ENCODE peak calls at places on chromosomes 12 and 14, in six cellular contexts. One of them, this sample, is unnamed.

GRCh38 chr12:20950248-20950647 is 139.7 kb downstream of the SLCO1B3 start:
- DNase-seq in PC-9: no peak
- DNase-seq in heart left ventricle: no peak
- DNase-seq in A549: peak; percentile 33
- DNase-seq in heart right ventricle: no peak
- DNase-seq in tibial artery: no peak
- DNase-seq in this sample: no peak

GRCh38 chr12:119740835-119741234 is 72.9 kb downstream of the PRKAB1 start:
- DNase-seq in PC-9: no peak
- DNase-seq in heart left ventricle: no peak
- DNase-seq in A549: no peak
- DNase-seq in heart right ventricle: no peak
- DNase-seq in tibial artery: no peak
- DNase-seq in this sample: no peak

GRCh38 chr14:75046899-75047298 is 4.4 kb downstream of the MLH3 start:
- DNase-seq in PC-9: no peak
- DNase-seq in heart left ventricle: no peak
- DNase-seq in A549: no peak
- DNase-seq in heart right ventricle: no peak
- DNase-seq in tibial artery: no peak
- DNase-seq in this sample: no peak

GRCh38 chr12:46373303-46374182 is 970 bp upstream of the SLC38A2 start:
- DNase-seq in PC-9: no peak
- DNase-seq in heart left ventricle: peak; percentile 80
- DNase-seq in A549: no peak
- DNase-seq in heart right ventricle: peak; percentile 42
- DNase-seq in tibial artery: peak; percentile 82
- DNase-seq in this sample: no peak

GRCh38 chr14:73997108-73997943 is 21.8 kb downstream of the ENTPD5 start:
- DNase-seq in PC-9: no peak
- DNase-seq in heart left ventricle: no peak
- DNase-seq in A549: no peak
- DNase-seq in heart right ventricle: no peak
- DNase-seq in tibial artery: no peak
- DNase-seq in this sample: no peak

GRCh38 chr14:57865450-57866198 is at the start of gene SLC35F4:
- DNase-seq in PC-9: no peak
- DNase-seq in heart left ventricle: peak; percentile 55
- DNase-seq in A549: no peak
- DNase-seq in heart right ventricle: no peak
- DNase-seq in tibial artery: peak; percentile 64
- DNase-seq in this sample: no peak

GRCh38 chr12:91099373-91099772 is 11.9 kb downstream of the LUM start:
- DNase-seq in PC-9: peak; percentile 63
- DNase-seq in heart left ventricle: no peak
- DNase-seq in A549: no peak
- DNase-seq in heart right ventricle: no peak
- DNase-seq in tibial artery: no peak
- DNase-seq in this sample: no peak

GRCh38 chr12:108495054-108495453 is 20.0 kb upstream of the FICD start:
- DNase-seq in PC-9: no peak
- DNase-seq in heart left ventricle: no peak
- DNase-seq in A549: peak; percentile 59
- DNase-seq in heart right ventricle: no peak
- DNase-seq in tibial artery: no peak
- DNase-seq in this sample: no peak

GRCh38 chr12:107196681-107197080 is 103.3 kb upstream of the CRY1 start:
- DNase-seq in PC-9: no peak
- DNase-seq in heart left ventricle: no peak
- DNase-seq in A549: no peak
- DNase-seq in heart right ventricle: no peak
- DNase-seq in tibial artery: no peak
- DNase-seq in this sample: peak; percentile 33

GRCh38 chr12:12926571-12927071 is 25.3 kb downstream of the GPRC5D start:
- DNase-seq in PC-9: no peak
- DNase-seq in heart left ventricle: no peak
- DNase-seq in A549: peak; percentile 64
- DNase-seq in heart right ventricle: no peak
- DNase-seq in tibial artery: no peak
- DNase-seq in this sample: no peak

GRCh38 chr12:114676142-114676741 is 7.7 kb downstream of the TBX3 start:
- DNase-seq in PC-9: no peak
- DNase-seq in heart left ventricle: no peak
- DNase-seq in A549: no peak
- DNase-seq in heart right ventricle: no peak
- DNase-seq in tibial artery: no peak
- DNase-seq in this sample: no peak

GRCh38 chr14:100320157-100320856 is 2.8 kb upstream of the SLC25A47 start:
- DNase-seq in PC-9: no peak
- DNase-seq in heart left ventricle: no peak
- DNase-seq in A549: no peak
- DNase-seq in heart right ventricle: no peak
- DNase-seq in tibial artery: no peak
- DNase-seq in this sample: no peak

GRCh38 chr12:3257411-3257810 is 180.2 kb downstream of the TSPAN9 start:
- DNase-seq in PC-9: peak; percentile 39
- DNase-seq in heart left ventricle: no peak
- DNase-seq in A549: no peak
- DNase-seq in heart right ventricle: no peak
- DNase-seq in tibial artery: no peak
- DNase-seq in this sample: no peak

GRCh38 chr12:42958271-42958674 is 368.7 kb upstream of the PRICKLE1 start:
- DNase-seq in PC-9: no peak
- DNase-seq in heart left ventricle: no peak
- DNase-seq in A549: no peak
- DNase-seq in heart right ventricle: peak; percentile 13
- DNase-seq in tibial artery: no peak
- DNase-seq in this sample: no peak

GRCh38 chr14:105478624-105479305 is 4.1 kb downstream of the CRIP2 start:
- DNase-seq in PC-9: no peak
- DNase-seq in heart left ventricle: no peak
- DNase-seq in A549: no peak
- DNase-seq in heart right ventricle: no peak
- DNase-seq in tibial artery: peak; percentile 67
- DNase-seq in this sample: no peak

GRCh38 chr12:13228579-13228978 is 32.1 kb downstream of the EMP1 start:
- DNase-seq in PC-9: no peak
- DNase-seq in heart left ventricle: no peak
- DNase-seq in A549: no peak
- DNase-seq in heart right ventricle: no peak
- DNase-seq in tibial artery: no peak
- DNase-seq in this sample: no peak

GRCh38 chr14:101538865-101539264 is 22.4 kb upstream of the DIO3 start:
- DNase-seq in PC-9: no peak
- DNase-seq in heart left ventricle: no peak
- DNase-seq in A549: no peak
- DNase-seq in heart right ventricle: no peak
- DNase-seq in tibial artery: no peak
- DNase-seq in this sample: no peak

GRCh38 chr12:48601013-48601756 is 31.3 kb upstream of the LALBA start:
- DNase-seq in PC-9: no peak
- DNase-seq in heart left ventricle: no peak
- DNase-seq in A549: no peak
- DNase-seq in heart right ventricle: no peak
- DNase-seq in tibial artery: no peak
- DNase-seq in this sample: no peak

GRCh38 chr14:94174622-94175402 is 690 bp downstream of the PPP4R4 start:
- DNase-seq in PC-9: no peak
- DNase-seq in heart left ventricle: no peak
- DNase-seq in A549: no peak
- DNase-seq in heart right ventricle: no peak
- DNase-seq in tibial artery: peak; percentile 70
- DNase-seq in this sample: no peak

GRCh38 chr12:62692884-62693283 is 226.3 kb downstream of the MON2 start:
- DNase-seq in PC-9: no peak
- DNase-seq in heart left ventricle: no peak
- DNase-seq in A549: peak; percentile 33
- DNase-seq in heart right ventricle: no peak
- DNase-seq in tibial artery: no peak
- DNase-seq in this sample: no peak

GRCh38 chr12:114221136-114221838 is 184.7 kb downstream of the TBX5 start:
- DNase-seq in PC-9: no peak
- DNase-seq in heart left ventricle: no peak
- DNase-seq in A549: no peak
- DNase-seq in heart right ventricle: peak; percentile 28
- DNase-seq in tibial artery: no peak
- DNase-seq in this sample: no peak

GRCh38 chr12:11622774-11623375 is 26.6 kb upstream of the ETV6 start:
- DNase-seq in PC-9: peak; percentile 36
- DNase-seq in heart left ventricle: no peak
- DNase-seq in A549: no peak
- DNase-seq in heart right ventricle: no peak
- DNase-seq in tibial artery: no peak
- DNase-seq in this sample: no peak

GRCh38 chr12:49825971-49826421 is 2.2 kb downstream of the NCKAP5L start:
- DNase-seq in PC-9: no peak
- DNase-seq in heart left ventricle: no peak
- DNase-seq in A549: no peak
- DNase-seq in heart right ventricle: no peak
- DNase-seq in tibial artery: peak; percentile 68
- DNase-seq in this sample: no peak

GRCh38 chr12:90995041-90995440 is 9.7 kb downstream of the EPYC start:
- DNase-seq in PC-9: no peak
- DNase-seq in heart left ventricle: no peak
- DNase-seq in A549: no peak
- DNase-seq in heart right ventricle: no peak
- DNase-seq in tibial artery: no peak
- DNase-seq in this sample: no peak

GRCh38 chr14:24339284-24340151 is at the start of gene RIPK3:
- DNase-seq in PC-9: no peak
- DNase-seq in heart left ventricle: peak; percentile 83
- DNase-seq in A549: no peak
- DNase-seq in heart right ventricle: peak; percentile 56
- DNase-seq in tibial artery: no peak
- DNase-seq in this sample: no peak

GRCh38 chr12:189622-189962 is 24.4 kb downstream of the SLC6A12 start:
- DNase-seq in PC-9: no peak
- DNase-seq in heart left ventricle: peak; percentile 37
- DNase-seq in A549: no peak
- DNase-seq in heart right ventricle: no peak
- DNase-seq in tibial artery: no peak
- DNase-seq in this sample: no peak

GRCh38 chr12:191541-191940 is 22.4 kb downstream of the SLC6A12 start:
- DNase-seq in PC-9: no peak
- DNase-seq in heart left ventricle: no peak
- DNase-seq in A549: no peak
- DNase-seq in heart right ventricle: no peak
- DNase-seq in tibial artery: no peak
- DNase-seq in this sample: no peak

GRCh38 chr12:186006-186625 is 27.8 kb downstream of the SLC6A12 start:
- DNase-seq in PC-9: no peak
- DNase-seq in heart left ventricle: peak; percentile 55
- DNase-seq in A549: no peak
- DNase-seq in heart right ventricle: no peak
- DNase-seq in tibial artery: no peak
- DNase-seq in this sample: no peak

GRCh38 chr12:190881-191280 is 23.1 kb downstream of the SLC6A12 start:
- DNase-seq in PC-9: no peak
- DNase-seq in heart left ventricle: peak; percentile 42
- DNase-seq in A549: no peak
- DNase-seq in heart right ventricle: no peak
- DNase-seq in tibial artery: no peak
- DNase-seq in this sample: no peak

GRCh38 chr12:188910-189621 is 24.9 kb downstream of the SLC6A12 start:
- DNase-seq in PC-9: no peak
- DNase-seq in heart left ventricle: peak; percentile 83
- DNase-seq in A549: peak; percentile 58
- DNase-seq in heart right ventricle: peak; percentile 40
- DNase-seq in tibial artery: no peak
- DNase-seq in this sample: peak; percentile 18
- TF ChIP-seq CTCF in PC-9: peak; percentile 34
- TF ChIP-seq CTCF in heart left ventricle: peak; percentile 86
- TF ChIP-seq CTCF in A549: peak; percentile 74
- TF ChIP-seq CTCF in heart right ventricle: peak; percentile 91
- TF ChIP-seq CTCF in tibial artery: peak; percentile 65
- TF ChIP-seq CTCF in this sample: peak; percentile 65

GRCh38 chr14:52315355-52315718 is 1.2 kb downstream of the PTGER2 start:
- DNase-seq in PC-9: no peak
- DNase-seq in heart left ventricle: no peak
- DNase-seq in A549: no peak
- DNase-seq in heart right ventricle: no peak
- DNase-seq in tibial artery: no peak
- DNase-seq in this sample: no peak

GRCh38 chr14:52318829-52319604 is 4.9 kb downstream of the PTGER2 start:
- DNase-seq in PC-9: no peak
- DNase-seq in heart left ventricle: no peak
- DNase-seq in A549: no peak
- DNase-seq in heart right ventricle: no peak
- DNase-seq in tibial artery: no peak
- DNase-seq in this sample: no peak

GRCh38 chr14:52313903-52314481 is at the start of gene PTGER2:
- DNase-seq in PC-9: no peak
- DNase-seq in heart left ventricle: peak; percentile 94
- DNase-seq in A549: peak; percentile 63
- DNase-seq in heart right ventricle: peak; percentile 79
- DNase-seq in tibial artery: peak; percentile 88
- DNase-seq in this sample: peak; percentile 92

GRCh38 chr14:52314521-52315354 is 626 bp downstream of the PTGER2 start:
- DNase-seq in PC-9: no peak
- DNase-seq in heart left ventricle: peak; percentile 65
- DNase-seq in A549: no peak
- DNase-seq in heart right ventricle: no peak
- DNase-seq in tibial artery: peak; percentile 68
- DNase-seq in this sample: no peak

GRCh38 chr14:52318057-52318456 is 3.9 kb downstream of the PTGER2 start:
- DNase-seq in PC-9: no peak
- DNase-seq in heart left ventricle: no peak
- DNase-seq in A549: no peak
- DNase-seq in heart right ventricle: no peak
- DNase-seq in tibial artery: no peak
- DNase-seq in this sample: no peak
- H3K27ac ChIP-seq in PC-9: no peak overlapping the region
- H3K27ac ChIP-seq in heart left ventricle: no peak overlapping the region
- H3K27ac ChIP-seq in A549: no peak overlapping the region
- H3K27ac ChIP-seq in heart right ventricle: no peak overlapping the region
- H3K27ac ChIP-seq in tibial artery: no peak overlapping the region
- H3K27ac ChIP-seq in this sample: no peak overlapping the region

GRCh38 chr14:59320771-59321170 is 132.3 kb downstream of the DAAM1 start:
- DNase-seq in PC-9: no peak
- DNase-seq in heart left ventricle: no peak
- DNase-seq in A549: no peak
- DNase-seq in heart right ventricle: no peak
- DNase-seq in tibial artery: no peak
- DNase-seq in this sample: no peak
- H3K4me3 ChIP-seq in PC-9: peak overlapping the region; percentile 2
- H3K4me3 ChIP-seq in heart left ventricle: no peak overlapping the region
- H3K4me3 ChIP-seq in A549: no peak overlapping the region
- H3K4me3 ChIP-seq in heart right ventricle: no peak overlapping the region
- H3K4me3 ChIP-seq in tibial artery: no peak overlapping the region
- H3K4me3 ChIP-seq in this sample: no peak overlapping the region

DNA sequence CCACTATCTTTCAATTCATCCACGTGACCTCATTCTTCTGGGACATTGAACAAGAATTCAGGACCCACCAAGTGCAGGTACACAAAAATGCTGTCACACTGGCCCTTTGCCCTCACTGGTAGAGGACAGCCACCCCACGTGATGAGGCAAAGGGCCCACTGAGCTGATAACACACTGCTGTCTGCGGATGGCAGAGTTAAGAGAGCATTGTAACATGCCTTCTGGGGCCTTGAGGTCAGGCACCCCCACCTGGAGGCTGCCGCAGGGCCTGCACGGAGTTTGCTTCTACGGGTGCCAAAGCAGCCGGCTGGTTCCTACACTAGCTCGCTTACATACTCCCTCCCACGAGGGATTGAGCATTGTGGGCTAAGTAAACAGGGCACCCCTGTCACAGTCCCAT is 101.0 kb downstream of the LRIG3 start:
- DNase-seq in PC-9: no peak
- DNase-seq in heart left ventricle: no peak
- DNase-seq in A549: no peak
- DNase-seq in heart right ventricle: no peak
- DNase-seq in tibial artery: no peak
- DNase-seq in this sample: no peak
- TF ChIP-seq CTCF in PC-9: no peak
- TF ChIP-seq CTCF in heart left ventricle: no peak
- TF ChIP-seq CTCF in A549: no peak
- TF ChIP-seq CTCF in heart right ventricle: no peak
- TF ChIP-seq CTCF in tibial artery: no peak
- TF ChIP-seq CTCF in this sample: no peak